ENCODE peak calls at places on chromosomes 7 and 10, in five cellular contexts. H is breast epithelium; O is CD8-positive, alpha-beta memory T cell; N is gastrocnemius medialis; I is CD4-positive, CD25-positive, alpha-beta regulatory T cell. V is an unnamed sample.

GRCh38 chr7:154253810-154254209 is 201.6 kb downstream of the DPP6 start:
- DNase-seq in N (no peak), I (no peak), O (no peak), H (no peak), V (no peak)

GRCh38 chr10:103232772-103233488 is 12.8 kb upstream of the RPEL1 start:
- DNase-seq in H (no peak), N (no peak), O (no peak), I (no peak), V (no peak)

GRCh38 chr7:156192921-156193320 is 380.7 kb upstream of the SHH start:
- DNase-seq in H (no peak), N (no peak), O (no peak), I (no peak), V (no peak)

GRCh38 chr7:114931656-114932011 is 9.7 kb downstream of the MDFIC start:
- DNase-seq in H (no peak), N (no peak), I (peak), O (no peak), V (no peak)

GRCh38 chr10:124748953-124749645 is 4.9 kb upstream of the FAM53B start:
- DNase-seq in N (no peak), I (peak), O (no peak), H (no peak), V (no peak)

GRCh38 chr7:40694041-40694809 is 559.4 kb downstream of the SUGCT start:
- DNase-seq in H (no peak), I (no peak), O (no peak), N (no peak), V (no peak)

GRCh38 chr7:99369767-99370353 is 4.7 kb upstream of the ARPC1B start:
- DNase-seq in H (no peak), O (no peak), N (no peak), I (no peak), V (no peak)

GRCh38 chr10:67665491-67665890 is 30.5 kb downstream of the CTNNA3 start:
- DNase-seq in H (no peak), I (no peak), N (peak), O (no peak), V (peak)

GRCh38 chr10:48406204-48406603 is 99.7 kb downstream of the MAPK8 start:
- DNase-seq in H (no peak), N (no peak), I (no peak), O (no peak), V (no peak)

GRCh38 chr7:146090023-146090645 is 26.5 kb upstream of the CNTNAP2 start:
- DNase-seq in I (peak), H (no peak), O (no peak), N (no peak), V (no peak)

GRCh38 chr7:17298840-17299476 is 506 bp downstream of the AHR start:
- DNase-seq in H (peak), N (peak), O (peak), I (peak), V (peak)

GRCh38 chr7:1638113-1638726 is 31.9 kb upstream of the ELFN1 start:
- DNase-seq in O (no peak), N (peak), I (no peak), H (no peak), V (no peak)

GRCh38 chr7:28332031-28332430 is 80.3 kb upstream of the CREB5 start:
- DNase-seq in H (no peak), N (no peak), I (no peak), O (no peak), V (no peak)

GRCh38 chr10:127982601-127983000 is 75.7 kb downstream of the PTPRE start:
- DNase-seq in I (no peak), H (no peak), O (no peak), N (no peak), V (no peak)

GRCh38 chr7:103637080-103637479 is 191.1 kb upstream of the SLC26A5 start:
- DNase-seq in N (no peak), O (no peak), I (no peak), H (no peak), V (no peak)

GRCh38 chr10:32180354-32181280 is 124.4 kb upstream of the KIF5B start:
- DNase-seq in I (no peak), N (no peak), O (no peak), H (no peak), V (no peak)

GRCh38 chr7:39027491-39027890 is 49.8 kb downstream of the POU6F2 start:
- DNase-seq in I (no peak), H (no peak), N (no peak), O (no peak), V (no peak)

GRCh38 chr7:44881066-44881600 is 4.2 kb downstream of the PURB start:
- DNase-seq in I (no peak), O (no peak), H (no peak), N (no peak), V (no peak)

GRCh38 chr7:26090927-26091519 is 61.0 kb upstream of the NFE2L3 start:
- DNase-seq in H (no peak), N (no peak), O (peak), I (peak), V (no peak)

GRCh38 chr7:28354601-28355062 is 57.7 kb upstream of the CREB5 start:
- DNase-seq in H (no peak), I (no peak), N (no peak), O (no peak), V (no peak)

GRCh38 chr7:39357648-39358047 is 208.6 kb upstream of the YAE1 start:
- DNase-seq in O (no peak), I (no peak), H (no peak), N (no peak), V (no peak)

GRCh38 chr10:29176845-29177244 is 112.0 kb upstream of the LYZL1 start:
- DNase-seq in H (no peak), O (no peak), I (no peak), N (no peak), V (no peak)
- H3K27ac ChIP-seq in H (no peak), O (no peak), I (no peak), N (no peak), V (no peak)

GRCh38 chr7:66236713-66237303 is 31.7 kb downstream of the TPST1 start:
- DNase-seq in N (no peak), I (no peak), O (no peak), H (no peak), V (no peak)
- H3K27ac ChIP-seq in N (no peak), I (no peak), O (no peak), H (no peak), V (no peak)

DNA sequence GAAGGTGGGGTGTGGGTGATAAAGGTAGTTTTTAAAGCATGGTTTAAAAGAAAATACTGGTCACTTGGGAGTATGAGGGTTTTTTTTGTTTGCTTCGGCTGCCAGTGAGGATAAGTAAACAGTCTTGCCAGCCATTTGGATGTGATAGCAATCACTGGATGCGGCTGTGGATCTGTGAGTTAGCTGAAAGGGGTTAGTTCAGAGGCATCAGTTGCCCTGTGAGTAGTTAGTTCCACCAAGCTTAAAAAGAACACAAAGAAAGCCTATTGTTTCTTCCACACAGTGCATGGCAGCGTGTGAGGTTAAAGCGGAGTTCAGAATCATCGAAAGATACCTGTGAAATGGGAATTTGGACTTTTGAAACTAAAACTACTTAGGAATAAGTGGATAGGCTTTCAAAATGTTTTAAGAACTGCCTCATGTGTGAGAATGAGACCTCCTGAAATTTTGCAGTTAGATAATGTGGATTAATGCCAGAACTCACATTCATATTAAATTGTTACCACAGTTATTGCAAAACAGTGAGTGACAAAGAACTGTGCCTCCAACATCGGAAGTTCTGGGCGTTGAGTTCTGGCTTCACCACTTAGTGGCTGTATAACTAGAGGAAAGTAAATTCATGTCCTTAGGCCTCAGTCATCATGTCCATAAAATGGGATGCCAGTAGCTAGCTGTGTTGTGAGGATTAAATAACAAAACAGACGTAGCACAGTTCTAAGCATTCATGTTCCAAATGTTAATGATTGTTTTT is 31.2 kb downstream of the KIAA1217 start:
- DNase-seq in I (no peak), O (no peak), H (no peak), N (no peak), V (no peak)
- H3K27ac ChIP-seq in I (no peak), O (no peak), H (peak), N (peak), V (no peak)

GRCh38 chr7:47503283-47503682 is 78.6 kb downstream of the TNS3 start:
- DNase-seq in H (no peak), N (no peak), I (no peak), O (no peak), V (no peak)
- H3K27ac ChIP-seq in H (peak), N (no peak), I (no peak), O (no peak), V (no peak)

V was measured in caudate nucleus.